ENCODE peak calls at places on chromosomes 12 and 14, in six cellular contexts. One of them, this sample, is unnamed.

GRCh38 chr12:15705606-15706005 is 83.6 kb downstream of the EPS8 start:
- DNase-seq in heart right ventricle: no peak
- DNase-seq in A673: no peak
- DNase-seq in A549: no peak
- DNase-seq in neural progenitor cell: no peak
- DNase-seq in right atrium auricular region: no peak
- DNase-seq in this sample: no peak

GRCh38 chr14:80055226-80055625 is 156.1 kb downstream of the DIO2 start:
- DNase-seq in heart right ventricle: no peak
- DNase-seq in right atrium auricular region: no peak
- DNase-seq in A549: no peak
- DNase-seq in A673: no peak
- DNase-seq in neural progenitor cell: no peak
- DNase-seq in this sample: no peak

GRCh38 chr12:52126050-52126604 is 46.6 kb downstream of the SMIM41 start:
- DNase-seq in right atrium auricular region: no peak
- DNase-seq in heart right ventricle: no peak
- DNase-seq in A673: no peak
- DNase-seq in A549: no peak
- DNase-seq in neural progenitor cell: no peak
- DNase-seq in this sample: no peak

GRCh38 chr14:99560946-99561683 is 42.9 kb downstream of the CCDC85C start:
- DNase-seq in right atrium auricular region: no peak
- DNase-seq in A673: no peak
- DNase-seq in neural progenitor cell: no peak
- DNase-seq in heart right ventricle: peak
- DNase-seq in A549: no peak
- DNase-seq in this sample: no peak

GRCh38 chr12:92593734-92594402 is 108.9 kb upstream of the PLEKHG7 start:
- DNase-seq in neural progenitor cell: no peak
- DNase-seq in heart right ventricle: no peak
- DNase-seq in A549: peak
- DNase-seq in A673: peak
- DNase-seq in right atrium auricular region: peak
- DNase-seq in this sample: peak

GRCh38 chr12:45349911-45350310 is 134.0 kb downstream of the ANO6 start:
- DNase-seq in neural progenitor cell: no peak
- DNase-seq in A673: peak
- DNase-seq in A549: no peak
- DNase-seq in heart right ventricle: no peak
- DNase-seq in right atrium auricular region: no peak
- DNase-seq in this sample: no peak

GRCh38 chr12:132289356-132290202 is 39.8 kb downstream of the GALNT9 start:
- DNase-seq in A673: no peak
- DNase-seq in neural progenitor cell: peak
- DNase-seq in right atrium auricular region: no peak
- DNase-seq in A549: no peak
- DNase-seq in heart right ventricle: no peak
- DNase-seq in this sample: no peak

GRCh38 chr14:103657466-103657865 is 28.5 kb downstream of the KLC1 start:
- DNase-seq in neural progenitor cell: no peak
- DNase-seq in A549: no peak
- DNase-seq in A673: no peak
- DNase-seq in heart right ventricle: no peak
- DNase-seq in right atrium auricular region: no peak
- DNase-seq in this sample: peak

GRCh38 chr14:20278414-20278813 is 27.3 kb downstream of the TTC5 start:
- DNase-seq in heart right ventricle: peak
- DNase-seq in A549: no peak
- DNase-seq in right atrium auricular region: no peak
- DNase-seq in A673: peak
- DNase-seq in neural progenitor cell: no peak
- DNase-seq in this sample: peak

GRCh38 chr12:68440068-68440581 is 108.0 kb upstream of the MDM1 start:
- DNase-seq in A673: no peak
- DNase-seq in A549: no peak
- DNase-seq in neural progenitor cell: no peak
- DNase-seq in right atrium auricular region: no peak
- DNase-seq in heart right ventricle: no peak
- DNase-seq in this sample: no peak

GRCh38 chr14:89359477-89360222 is 57.4 kb downstream of the FOXN3 start:
- DNase-seq in A673: no peak
- DNase-seq in right atrium auricular region: peak
- DNase-seq in heart right ventricle: no peak
- DNase-seq in neural progenitor cell: no peak
- DNase-seq in A549: no peak
- DNase-seq in this sample: peak

GRCh38 chr14:100983710-100984109 is 80.2 kb upstream of the RTL1 start:
- DNase-seq in heart right ventricle: no peak
- DNase-seq in neural progenitor cell: no peak
- DNase-seq in right atrium auricular region: no peak
- DNase-seq in A549: no peak
- DNase-seq in A673: no peak
- DNase-seq in this sample: no peak

GRCh38 chr12:123442774-123443173 is 6.3 kb upstream of the RILPL2 start:
- DNase-seq in neural progenitor cell: no peak
- DNase-seq in A549: no peak
- DNase-seq in right atrium auricular region: no peak
- DNase-seq in heart right ventricle: no peak
- DNase-seq in A673: no peak
- DNase-seq in this sample: no peak

GRCh38 chr12:107635139-107635538 is 50.5 kb upstream of the PWP1 start:
- DNase-seq in heart right ventricle: no peak
- DNase-seq in right atrium auricular region: no peak
- DNase-seq in neural progenitor cell: peak
- DNase-seq in A673: no peak
- DNase-seq in A549: no peak
- DNase-seq in this sample: no peak

GRCh38 chr12:110353211-110353965 is 50.1 kb downstream of the ANAPC7 start:
- DNase-seq in heart right ventricle: no peak
- DNase-seq in right atrium auricular region: no peak
- DNase-seq in A549: no peak
- DNase-seq in A673: no peak
- DNase-seq in neural progenitor cell: no peak
- DNase-seq in this sample: no peak

GRCh38 chr14:104309657-104310369 is 171.4 kb downstream of the KIF26A start:
- DNase-seq in neural progenitor cell: no peak
- DNase-seq in heart right ventricle: no peak
- DNase-seq in A673: no peak
- DNase-seq in A549: no peak
- DNase-seq in right atrium auricular region: no peak
- DNase-seq in this sample: no peak

GRCh38 chr12:14007638-14008037 is 26.2 kb upstream of the GRIN2B start:
- DNase-seq in A549: no peak
- DNase-seq in heart right ventricle: no peak
- DNase-seq in A673: no peak
- DNase-seq in neural progenitor cell: no peak
- DNase-seq in right atrium auricular region: no peak
- DNase-seq in this sample: no peak

GRCh38 chr12:3669594-3669993 is 83.3 kb downstream of the CRACR2A start:
- DNase-seq in heart right ventricle: no peak
- DNase-seq in right atrium auricular region: peak
- DNase-seq in A673: no peak
- DNase-seq in neural progenitor cell: no peak
- DNase-seq in A549: no peak
- DNase-seq in this sample: no peak

GRCh38 chr12:117649796-117650195 is 288.4 kb upstream of the NOS1 start:
- DNase-seq in heart right ventricle: no peak
- DNase-seq in neural progenitor cell: no peak
- DNase-seq in A673: no peak
- DNase-seq in right atrium auricular region: no peak
- DNase-seq in A549: no peak
- DNase-seq in this sample: no peak

GRCh38 chr14:35883677-35884293 is 57.6 kb downstream of the BRMS1L start:
- DNase-seq in neural progenitor cell: peak
- DNase-seq in A549: peak
- DNase-seq in heart right ventricle: no peak
- DNase-seq in right atrium auricular region: no peak
- DNase-seq in A673: peak
- DNase-seq in this sample: no peak

GRCh38 chr14:71143391-71144290 is 236.4 kb downstream of the PCNX1 start:
- DNase-seq in heart right ventricle: no peak
- DNase-seq in A673: peak
- DNase-seq in right atrium auricular region: no peak
- DNase-seq in neural progenitor cell: no peak
- DNase-seq in A549: no peak
- DNase-seq in this sample: no peak

GRCh38 chr14:105427412-105427811 is 7.8 kb downstream of the MTA1 start:
- DNase-seq in A549: no peak
- DNase-seq in right atrium auricular region: no peak
- DNase-seq in neural progenitor cell: no peak
- DNase-seq in A673: no peak
- DNase-seq in heart right ventricle: no peak
- DNase-seq in this sample: no peak

GRCh38 chr12:95582230-95583058 is 31.2 kb upstream of the USP44 start:
- DNase-seq in A673: peak
- DNase-seq in neural progenitor cell: peak
- DNase-seq in right atrium auricular region: no peak
- DNase-seq in A549: peak
- DNase-seq in heart right ventricle: no peak
- DNase-seq in this sample: no peak

GRCh38 chr12:109115404-109115757 is 1.0 kb upstream of the ACACB start:
- DNase-seq in A673: no peak
- DNase-seq in neural progenitor cell: no peak
- DNase-seq in heart right ventricle: no peak
- DNase-seq in A549: no peak
- DNase-seq in right atrium auricular region: no peak
- DNase-seq in this sample: no peak

GRCh38 chr12:109112720-109113465 is 3.5 kb upstream of the ACACB start:
- DNase-seq in heart right ventricle: no peak
- DNase-seq in neural progenitor cell: no peak
- DNase-seq in A673: no peak
- DNase-seq in A549: no peak
- DNase-seq in right atrium auricular region: no peak
- DNase-seq in this sample: no peak

GRCh38 chr12:109113661-109114321 is 2.6 kb upstream of the ACACB start:
- DNase-seq in A673: no peak
- DNase-seq in right atrium auricular region: no peak
- DNase-seq in A549: no peak
- DNase-seq in heart right ventricle: no peak
- DNase-seq in neural progenitor cell: no peak
- DNase-seq in this sample: no peak

GRCh38 chr12:109115758-109116610 is at the start of gene ACACB:
- DNase-seq in neural progenitor cell: peak
- DNase-seq in heart right ventricle: peak
- DNase-seq in A673: no peak
- DNase-seq in right atrium auricular region: peak
- DNase-seq in A549: no peak
- DNase-seq in this sample: peak

GRCh38 chr12:109114644-109115043 is 1.7 kb upstream of the ACACB start:
- DNase-seq in heart right ventricle: no peak
- DNase-seq in A673: no peak
- DNase-seq in right atrium auricular region: no peak
- DNase-seq in A549: no peak
- DNase-seq in neural progenitor cell: no peak
- DNase-seq in this sample: no peak
- H3K27ac ChIP-seq in heart right ventricle: peak
- H3K27ac ChIP-seq in A673: no peak
- H3K27ac ChIP-seq in right atrium auricular region: peak
- H3K27ac ChIP-seq in A549: no peak
- H3K27ac ChIP-seq in neural progenitor cell: no peak
- H3K27ac ChIP-seq in this sample: peak

DNA sequence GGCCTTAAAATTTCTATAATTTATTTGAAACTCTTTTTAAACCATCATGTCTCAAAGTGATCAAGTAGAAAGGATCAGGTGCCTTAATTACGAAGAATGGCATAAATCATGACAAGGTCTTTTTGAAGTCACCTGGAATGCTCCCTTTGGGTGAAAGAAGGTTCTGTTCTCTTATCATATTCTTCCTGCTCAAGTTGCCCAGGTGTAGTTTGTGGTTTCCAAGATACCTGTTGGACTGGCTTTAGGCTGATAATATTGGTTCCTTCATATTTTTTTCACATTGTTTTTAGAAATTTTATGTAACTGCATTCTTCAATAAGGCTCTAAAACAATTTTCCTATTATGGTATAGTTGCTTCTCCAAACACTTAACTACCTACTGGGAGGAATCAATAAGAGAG is 29.2 kb downstream of the RASSF3 start:
- DNase-seq in neural progenitor cell: no peak
- DNase-seq in A673: no peak
- DNase-seq in right atrium auricular region: no peak
- DNase-seq in heart right ventricle: no peak
- DNase-seq in A549: no peak
- DNase-seq in this sample: no peak
- H3K27ac ChIP-seq in neural progenitor cell: no peak
- H3K27ac ChIP-seq in A673: no peak
- H3K27ac ChIP-seq in right atrium auricular region: no peak
- H3K27ac ChIP-seq in heart right ventricle: no peak
- H3K27ac ChIP-seq in A549: no peak
- H3K27ac ChIP-seq in this sample: no peak

GRCh38 chr12:46676797-46677520 is 148.8 kb downstream of the SLC38A4 start:
- DNase-seq in right atrium auricular region: no peak
- DNase-seq in A549: no peak
- DNase-seq in heart right ventricle: no peak
- DNase-seq in A673: no peak
- DNase-seq in neural progenitor cell: no peak
- DNase-seq in this sample: no peak
- H3K27ac ChIP-seq in right atrium auricular region: no peak
- H3K27ac ChIP-seq in A549: peak
- H3K27ac ChIP-seq in heart right ventricle: no peak
- H3K27ac ChIP-seq in A673: peak
- H3K27ac ChIP-seq in neural progenitor cell: no peak
- H3K27ac ChIP-seq in this sample: no peak

GRCh38 chr14:23162800-23163199 is 20.7 kb downstream of the SLC7A8 start:
- DNase-seq in right atrium auricular region: no peak
- DNase-seq in A549: no peak
- DNase-seq in heart right ventricle: no peak
- DNase-seq in A673: no peak
- DNase-seq in neural progenitor cell: no peak
- DNase-seq in this sample: no peak

GRCh38 chr14:23162005-23162404 is 21.5 kb downstream of the SLC7A8 start:
- DNase-seq in neural progenitor cell: no peak
- DNase-seq in right atrium auricular region: no peak
- DNase-seq in heart right ventricle: no peak
- DNase-seq in A673: no peak
- DNase-seq in A549: no peak
- DNase-seq in this sample: no peak

GRCh38 chr14:23164949-23165348 is 18.5 kb downstream of the SLC7A8 start:
- DNase-seq in heart right ventricle: no peak
- DNase-seq in neural progenitor cell: no peak
- DNase-seq in right atrium auricular region: no peak
- DNase-seq in A549: no peak
- DNase-seq in A673: no peak
- DNase-seq in this sample: no peak

GRCh38 chr14:23164250-23164649 is 19.2 kb downstream of the SLC7A8 start:
- DNase-seq in neural progenitor cell: no peak
- DNase-seq in right atrium auricular region: no peak
- DNase-seq in A549: no peak
- DNase-seq in heart right ventricle: no peak
- DNase-seq in A673: no peak
- DNase-seq in this sample: no peak

DNA sequence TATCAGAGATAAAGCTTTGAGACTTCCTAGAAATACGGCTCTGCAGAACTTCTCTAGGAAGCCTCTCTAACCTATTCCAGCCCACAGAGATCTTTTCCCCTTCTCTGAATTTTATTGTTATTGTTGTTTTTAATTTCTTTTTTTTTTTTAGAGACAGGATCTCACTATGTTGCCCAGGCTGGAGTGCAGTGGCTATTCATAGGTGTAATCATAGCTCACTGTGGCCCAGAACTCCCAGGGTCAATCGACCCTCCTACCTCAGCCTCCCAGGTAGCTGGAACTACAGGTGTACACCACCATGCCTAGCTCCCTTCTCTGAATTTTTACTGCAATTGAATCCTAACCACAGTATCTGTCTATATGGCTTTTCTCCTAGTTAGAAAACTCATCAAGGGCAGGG is 19.6 kb downstream of the SLC7A8 start:
- DNase-seq in A673: no peak
- DNase-seq in heart right ventricle: no peak
- DNase-seq in right atrium auricular region: no peak
- DNase-seq in A549: no peak
- DNase-seq in neural progenitor cell: no peak
- DNase-seq in this sample: no peak
- H3K27ac ChIP-seq in A673: no peak
- H3K27ac ChIP-seq in heart right ventricle: no peak
- H3K27ac ChIP-seq in right atrium auricular region: no peak
- H3K27ac ChIP-seq in A549: no peak
- H3K27ac ChIP-seq in neural progenitor cell: no peak
- H3K27ac ChIP-seq in this sample: no peak

This sample was measured in right cardiac atrium.